ENCODE peak calls at places on chromosomes 12 and 14, in six cellular contexts. One of them, this sample, is unnamed.

GRCh38 chr12:112973712-112974305 is 4.5 kb upstream of the OAS2 start:
- DNase-seq in heart left ventricle: no peak
- DNase-seq in breast epithelium: no peak
- DNase-seq in transverse colon: no peak
- DNase-seq in stomach: no peak
- DNase-seq in testis: no peak
- DNase-seq in this sample: no peak

GRCh38 chr12:113333877-113334785 is 778 bp downstream of the SLC8B1 start:
- DNase-seq in stomach: peak
- DNase-seq in heart left ventricle: peak
- DNase-seq in testis: peak
- DNase-seq in transverse colon: peak
- DNase-seq in breast epithelium: no peak
- DNase-seq in this sample: no peak

GRCh38 chr14:29927596-29928341 is at the start of gene PRKD1:
- DNase-seq in stomach: peak
- DNase-seq in testis: peak
- DNase-seq in heart left ventricle: peak
- DNase-seq in breast epithelium: no peak
- DNase-seq in transverse colon: peak
- DNase-seq in this sample: no peak

GRCh38 chr12:19597304-19598066 is 158.2 kb downstream of the AEBP2 start:
- DNase-seq in transverse colon: no peak
- DNase-seq in breast epithelium: no peak
- DNase-seq in stomach: no peak
- DNase-seq in heart left ventricle: no peak
- DNase-seq in testis: no peak
- DNase-seq in this sample: no peak

GRCh38 chr12:109764776-109765492 is 51.3 kb downstream of the FAM222A start:
- DNase-seq in testis: no peak
- DNase-seq in stomach: peak
- DNase-seq in heart left ventricle: no peak
- DNase-seq in transverse colon: no peak
- DNase-seq in breast epithelium: peak
- DNase-seq in this sample: no peak

GRCh38 chr12:111597731-111598636 is 1.1 kb downstream of the ATXN2 start:
- DNase-seq in breast epithelium: peak
- DNase-seq in stomach: peak
- DNase-seq in transverse colon: peak
- DNase-seq in testis: peak
- DNase-seq in heart left ventricle: peak
- DNase-seq in this sample: no peak

GRCh38 chr12:40198601-40199000 is 26.2 kb upstream of the LRRK2 start:
- DNase-seq in testis: no peak
- DNase-seq in breast epithelium: no peak
- DNase-seq in transverse colon: no peak
- DNase-seq in stomach: no peak
- DNase-seq in heart left ventricle: no peak
- DNase-seq in this sample: no peak

GRCh38 chr12:88998421-88998820 is 353.9 kb downstream of the DUSP6 start:
- DNase-seq in breast epithelium: no peak
- DNase-seq in stomach: no peak
- DNase-seq in transverse colon: no peak
- DNase-seq in heart left ventricle: no peak
- DNase-seq in testis: no peak
- DNase-seq in this sample: no peak

GRCh38 chr14:101636081-101636560 is 74.8 kb downstream of the DIO3 start:
- DNase-seq in heart left ventricle: no peak
- DNase-seq in breast epithelium: no peak
- DNase-seq in stomach: no peak
- DNase-seq in transverse colon: no peak
- DNase-seq in testis: no peak
- DNase-seq in this sample: no peak

GRCh38 chr12:12486661-12487240 is 75.9 kb downstream of the DUSP16 start:
- DNase-seq in heart left ventricle: no peak
- DNase-seq in transverse colon: no peak
- DNase-seq in breast epithelium: no peak
- DNase-seq in testis: no peak
- DNase-seq in stomach: no peak
- DNase-seq in this sample: no peak

GRCh38 chr12:103924761-103925641 is 5.2 kb upstream of the HSP90B1 start:
- DNase-seq in stomach: no peak
- DNase-seq in testis: no peak
- DNase-seq in breast epithelium: no peak
- DNase-seq in transverse colon: no peak
- DNase-seq in heart left ventricle: no peak
- DNase-seq in this sample: no peak

GRCh38 chr14:100065161-100065871 is at the start of gene EVL:
- DNase-seq in breast epithelium: no peak
- DNase-seq in testis: no peak
- DNase-seq in transverse colon: peak
- DNase-seq in heart left ventricle: peak
- DNase-seq in stomach: peak
- DNase-seq in this sample: no peak

GRCh38 chr14:44657688-44658388 is 150.8 kb upstream of the FSCB start:
- DNase-seq in heart left ventricle: no peak
- DNase-seq in transverse colon: no peak
- DNase-seq in breast epithelium: no peak
- DNase-seq in stomach: no peak
- DNase-seq in testis: peak
- DNase-seq in this sample: no peak

DNA sequence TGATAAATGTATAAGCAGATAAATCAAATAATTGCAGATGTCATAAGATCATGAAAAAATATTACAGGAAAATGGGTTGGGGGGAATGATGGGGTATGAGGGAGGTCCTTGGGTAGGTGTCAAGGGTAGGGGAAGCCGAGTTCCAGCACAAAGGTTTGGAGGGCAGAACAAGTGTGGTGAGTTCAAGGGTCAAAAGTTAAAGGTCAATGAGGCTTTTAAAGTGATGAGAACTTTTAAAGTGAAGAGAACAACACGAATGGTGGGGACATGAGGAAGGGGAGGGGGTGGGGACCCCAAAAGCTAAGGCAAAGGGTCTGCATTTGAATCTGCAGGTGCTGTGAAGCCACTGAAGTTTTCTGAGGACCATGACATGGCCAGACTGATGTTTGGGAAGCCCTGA is 200.6 kb upstream of the NOS1 start:
- DNase-seq in stomach: no peak
- DNase-seq in heart left ventricle: no peak
- DNase-seq in breast epithelium: no peak
- DNase-seq in testis: no peak
- DNase-seq in transverse colon: no peak
- DNase-seq in this sample: no peak
- TF ChIP-seq POLR2A in stomach: no peak
- TF ChIP-seq POLR2A in heart left ventricle: no peak
- TF ChIP-seq POLR2A in breast epithelium: no peak
- TF ChIP-seq POLR2A in testis: no peak
- TF ChIP-seq POLR2A in transverse colon: no peak
- TF ChIP-seq POLR2A in this sample: no peak

DNA sequence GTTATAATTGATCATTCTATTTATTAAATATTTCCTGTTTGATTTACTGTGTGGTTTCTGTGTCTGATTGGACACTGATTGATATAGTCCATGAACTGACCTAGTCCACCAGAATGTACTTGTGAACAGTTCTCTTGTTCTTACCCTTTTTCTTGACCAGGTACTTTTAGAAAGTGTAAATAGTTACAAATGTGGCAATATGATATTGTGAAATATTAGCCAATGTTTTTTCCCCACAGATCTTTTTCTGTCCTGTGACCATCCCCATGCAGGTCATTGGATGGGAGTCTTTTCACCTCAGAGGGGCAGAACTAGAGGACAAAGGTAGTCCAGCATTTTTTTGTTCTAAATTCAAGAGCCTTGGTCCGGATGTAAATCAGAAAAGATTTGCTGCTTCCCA is 8.3 kb upstream of the CRY1 start:
- DNase-seq in stomach: no peak
- DNase-seq in testis: no peak
- DNase-seq in breast epithelium: no peak
- DNase-seq in heart left ventricle: no peak
- DNase-seq in transverse colon: no peak
- DNase-seq in this sample: no peak
- TF ChIP-seq CTCF in stomach: no peak
- TF ChIP-seq CTCF in testis: no peak
- TF ChIP-seq CTCF in breast epithelium: no peak
- TF ChIP-seq CTCF in heart left ventricle: no peak
- TF ChIP-seq CTCF in transverse colon: no peak
- TF ChIP-seq CTCF in this sample: no peak

GRCh38 chr12:49108958-49109404 is 1.7 kb downstream of the LMBR1L start:
- DNase-seq in transverse colon: peak
- DNase-seq in stomach: no peak
- DNase-seq in breast epithelium: no peak
- DNase-seq in heart left ventricle: no peak
- DNase-seq in testis: peak
- DNase-seq in this sample: no peak
- TF ChIP-seq POLR2A in transverse colon: peak
- TF ChIP-seq POLR2A in stomach: no peak
- TF ChIP-seq POLR2A in breast epithelium: no peak
- TF ChIP-seq POLR2A in heart left ventricle: no peak
- TF ChIP-seq POLR2A in testis: no peak
- TF ChIP-seq POLR2A in this sample: no peak

GRCh38 chr14:57390806-57391562 is 598 bp downstream of the NAA30 start:
- DNase-seq in breast epithelium: no peak
- DNase-seq in heart left ventricle: peak
- DNase-seq in transverse colon: peak
- DNase-seq in testis: peak
- DNase-seq in stomach: peak
- DNase-seq in this sample: peak
- TF ChIP-seq CTCF in breast epithelium: no peak
- TF ChIP-seq CTCF in heart left ventricle: no peak
- TF ChIP-seq CTCF in transverse colon: no peak
- TF ChIP-seq CTCF in testis: no peak
- TF ChIP-seq CTCF in stomach: no peak
- TF ChIP-seq CTCF in this sample: no peak

GRCh38 chr12:9730591-9730990 is 2.3 kb downstream of the CLECL1 start:
- DNase-seq in heart left ventricle: no peak
- DNase-seq in transverse colon: no peak
- DNase-seq in breast epithelium: no peak
- DNase-seq in stomach: no peak
- DNase-seq in testis: no peak
- DNase-seq in this sample: no peak

GRCh38 chr12:9735601-9736000 is 2.7 kb upstream of the CLECL1 start:
- DNase-seq in breast epithelium: no peak
- DNase-seq in stomach: no peak
- DNase-seq in testis: no peak
- DNase-seq in transverse colon: no peak
- DNase-seq in heart left ventricle: no peak
- DNase-seq in this sample: no peak

GRCh38 chr12:9731797-9732196 is 1.1 kb downstream of the CLECL1 start:
- DNase-seq in heart left ventricle: no peak
- DNase-seq in stomach: no peak
- DNase-seq in breast epithelium: no peak
- DNase-seq in transverse colon: no peak
- DNase-seq in testis: no peak
- DNase-seq in this sample: no peak

GRCh38 chr12:9731393-9731792 is 1.5 kb downstream of the CLECL1 start:
- DNase-seq in breast epithelium: no peak
- DNase-seq in testis: no peak
- DNase-seq in stomach: no peak
- DNase-seq in heart left ventricle: no peak
- DNase-seq in transverse colon: no peak
- DNase-seq in this sample: no peak

GRCh38 chr12:9732966-9733461 is at the start of gene CLECL1:
- DNase-seq in transverse colon: no peak
- DNase-seq in heart left ventricle: no peak
- DNase-seq in breast epithelium: no peak
- DNase-seq in testis: no peak
- DNase-seq in stomach: no peak
- DNase-seq in this sample: no peak
- TF ChIP-seq POLR2A in transverse colon: no peak
- TF ChIP-seq POLR2A in heart left ventricle: no peak
- TF ChIP-seq POLR2A in breast epithelium: no peak
- TF ChIP-seq POLR2A in testis: no peak
- TF ChIP-seq POLR2A in stomach: no peak
- TF ChIP-seq POLR2A in this sample: no peak

GRCh38 chr14:59055439-59056045 is 132.9 kb upstream of the DAAM1 start:
- DNase-seq in transverse colon: peak
- DNase-seq in breast epithelium: no peak
- DNase-seq in stomach: peak
- DNase-seq in heart left ventricle: no peak
- DNase-seq in testis: peak
- DNase-seq in this sample: no peak
- TF ChIP-seq CTCF in transverse colon: peak
- TF ChIP-seq CTCF in breast epithelium: no peak
- TF ChIP-seq CTCF in stomach: peak
- TF ChIP-seq CTCF in heart left ventricle: peak
- TF ChIP-seq CTCF in testis: peak
- TF ChIP-seq CTCF in this sample: peak

DNA sequence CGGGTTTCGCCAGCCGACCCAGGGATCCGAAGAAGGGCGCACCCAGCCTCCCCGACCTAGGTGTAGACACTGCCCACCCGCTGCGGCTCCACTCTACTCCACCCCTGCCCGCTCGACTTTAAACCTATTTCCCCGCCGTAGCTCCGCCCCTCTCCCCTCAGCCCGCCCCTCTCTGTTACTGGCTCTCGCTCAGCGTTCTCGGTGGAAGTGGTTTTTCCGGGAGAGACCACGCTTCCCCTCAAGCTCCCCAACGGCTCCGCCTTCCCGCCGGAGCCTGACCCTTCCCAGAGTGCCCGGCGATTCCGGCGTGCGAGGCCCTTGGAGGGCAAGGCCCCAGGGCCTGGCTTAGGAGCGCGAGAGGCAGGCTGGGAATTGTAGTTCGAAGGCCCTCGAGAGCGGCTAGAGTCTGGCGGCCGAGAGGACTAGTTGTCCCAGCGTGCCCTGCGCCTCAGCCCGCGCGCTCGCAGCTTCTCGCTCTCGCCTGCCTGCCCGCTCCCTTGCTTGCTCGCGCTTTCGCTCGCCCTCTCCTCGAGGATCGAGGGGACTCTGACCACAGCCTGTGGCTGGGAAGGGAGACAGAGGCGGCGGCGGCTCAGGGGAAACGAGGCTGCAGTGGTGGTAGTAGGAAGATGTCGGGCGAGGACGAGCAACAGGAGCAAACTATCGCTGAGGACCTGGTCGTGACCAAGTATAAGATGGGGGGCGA is at the start of gene PA2G4:
- DNase-seq in heart left ventricle: peak
- DNase-seq in testis: peak
- DNase-seq in transverse colon: peak
- DNase-seq in stomach: peak
- DNase-seq in breast epithelium: peak
- DNase-seq in this sample: peak
- TF ChIP-seq POLR2A in heart left ventricle: peak
- TF ChIP-seq POLR2A in testis: peak
- TF ChIP-seq POLR2A in transverse colon: peak
- TF ChIP-seq POLR2A in stomach: no peak
- TF ChIP-seq POLR2A in breast epithelium: peak
- TF ChIP-seq POLR2A in this sample: peak

DNA sequence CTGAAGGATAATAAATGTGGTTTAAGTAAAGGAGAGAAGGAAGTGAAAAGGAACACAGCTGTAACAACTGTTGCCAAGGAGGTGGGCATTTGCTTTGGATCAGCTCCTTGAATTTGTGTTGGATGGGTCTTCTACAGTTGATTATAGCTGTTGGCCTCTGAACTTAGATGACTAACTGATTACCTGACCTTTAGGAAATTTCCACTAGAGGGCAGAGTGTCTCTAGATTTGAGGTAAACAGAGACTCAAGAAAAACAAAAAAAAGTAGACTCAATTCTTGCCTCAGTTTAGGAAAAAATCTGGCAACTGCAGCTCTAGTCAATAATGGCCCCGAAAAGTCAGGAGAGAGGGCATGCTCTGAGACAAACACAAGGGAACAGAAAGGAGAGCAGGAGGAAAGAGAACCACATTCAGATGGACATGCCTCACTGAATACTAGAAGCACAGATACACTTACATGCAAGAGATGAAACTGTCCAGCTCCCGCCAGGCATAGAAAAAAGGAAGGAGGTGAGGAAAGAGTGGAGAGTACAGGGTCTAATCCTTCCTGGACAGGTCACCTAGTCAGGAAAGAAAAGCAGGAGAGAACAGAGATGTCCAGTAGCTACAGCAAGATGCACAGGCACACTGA is 20.6 kb downstream of the COX14 start:
- DNase-seq in testis: no peak
- DNase-seq in transverse colon: no peak
- DNase-seq in stomach: no peak
- DNase-seq in heart left ventricle: no peak
- DNase-seq in breast epithelium: no peak
- DNase-seq in this sample: no peak
- TF ChIP-seq CTCF in testis: peak
- TF ChIP-seq CTCF in transverse colon: peak
- TF ChIP-seq CTCF in stomach: no peak
- TF ChIP-seq CTCF in heart left ventricle: no peak
- TF ChIP-seq CTCF in breast epithelium: peak
- TF ChIP-seq CTCF in this sample: peak